ENCODE peak calls at places on chromosomes 16 and 17, in seven cellular contexts. H is HCT116, J is testis, T is neural progenitor cell, V is adrenal gland, W is heart right ventricle, Y is upper lobe of right lung. F is an unnamed sample. For H3K36me3, the result is how much of the 10 kb centered on the place peaks cover.

GRCh38 chr16:75079346-75079926 is 37.1 kb downstream of the LDHD start:
- DNase-seq in V (no peak), Y (no peak), H (no peak), J (no peak), W (no peak), T (no peak), F (no peak)

GRCh38 chr17:71793550-71793949 is 327.3 kb upstream of the SOX9 start:
- DNase-seq in V (no peak), T (no peak), W (no peak), H (no peak), J (no peak), Y (no peak), F (no peak)

GRCh38 chr16:57996406-57997175 is 3.9 kb downstream of the ZNF319 start:
- DNase-seq in V (no peak), H (no peak), W (no peak), Y (peak), T (no peak), J (no peak), F (no peak)

GRCh38 chr17:79843475-79843916 is 4.3 kb upstream of the CBX4 start:
- DNase-seq in Y (no peak), T (no peak), J (no peak), V (peak), H (no peak), W (no peak), F (no peak)

GRCh38 chr17:44362479-44362963 is 1.1 kb downstream of the FAM171A2 start:
- DNase-seq in J (no peak), Y (no peak), V (no peak), W (no peak), T (peak), H (no peak), F (no peak)

GRCh38 chr17:35841505-35841904 is 27.2 kb downstream of the HEATR9 start:
- DNase-seq in V (peak), J (no peak), T (no peak), Y (no peak), H (no peak), W (no peak), F (no peak)

GRCh38 chr16:49833055-49833454 is 22.9 kb downstream of the ZNF423 start:
- DNase-seq in W (peak), Y (no peak), T (no peak), H (no peak), J (peak), V (no peak), F (no peak)

GRCh38 chr17:47907932-47908562 is 12.0 kb downstream of the SP2 start:
- DNase-seq in H (no peak), W (no peak), Y (no peak), T (no peak), J (no peak), V (no peak), F (no peak)

GRCh38 chr17:5694507-5694906 is 110.2 kb upstream of the NLRP1 start:
- DNase-seq in T (no peak), W (no peak), J (no peak), Y (no peak), V (no peak), H (no peak), F (no peak)

GRCh38 chr17:82053556-82054263 is 2.0 kb downstream of the GPS1 start:
- DNase-seq in H (no peak), V (no peak), T (no peak), J (no peak), W (no peak), Y (no peak), F (no peak)

GRCh38 chr17:67442787-67443624 is 65.9 kb downstream of the PITPNC1 start:
- DNase-seq in W (no peak), J (no peak), Y (peak), V (no peak), H (no peak), T (peak), F (no peak)

GRCh38 chr17:13437966-13438779 is 163.6 kb downstream of the HS3ST3A1 start:
- DNase-seq in T (peak), J (no peak), Y (no peak), H (no peak), W (no peak), V (no peak), F (no peak)

GRCh38 chr17:8062807-8063483 is 24.1 kb downstream of the ALOX15B start:
- DNase-seq in H (no peak), W (no peak), J (no peak), T (no peak), Y (no peak), V (no peak), F (no peak)

GRCh38 chr16:56301391-56301850 is 110.1 kb downstream of the GNAO1 start:
- DNase-seq in Y (no peak), V (no peak), H (no peak), T (no peak), J (no peak), W (no peak), F (no peak)

GRCh38 chr16:6684076-6684673 is 648.5 kb upstream of the RBFOX1 start:
- DNase-seq in T (peak), Y (no peak), W (no peak), V (peak), H (no peak), J (peak), F (peak)

GRCh38 chr17:82592751-82593589 is 55.3 kb downstream of the WDR45B start:
- DNase-seq in H (peak), W (peak), J (peak), V (peak), Y (peak), T (peak), F (peak)

GRCh38 chr16:46822270-46822669 is 8.7 kb downstream of the C16orf87 start:
- DNase-seq in T (no peak), Y (no peak), J (no peak), H (no peak), V (no peak), W (no peak), F (no peak)

GRCh38 chr16:67146523-67147357 is 4.1 kb downstream of the B3GNT9 start:
- DNase-seq in Y (no peak), W (no peak), J (no peak), H (no peak), T (no peak), V (no peak), F (no peak)

GRCh38 chr17:62652251-62653001 is 25.0 kb downstream of the MRC2 start:
- DNase-seq in W (peak), Y (peak), V (peak), H (no peak), T (peak), J (no peak), F (no peak)

GRCh38 chr17:82134101-82134500 is 36.1 kb upstream of the FASN start:
- DNase-seq in W (no peak), V (no peak), H (no peak), Y (peak), T (no peak), J (peak), F (no peak)

GRCh38 chr17:48569676-48570324 is 8.3 kb downstream of the HOXB4 start:
- DNase-seq in V (no peak), H (no peak), Y (no peak), J (no peak), W (no peak), T (no peak), F (no peak)

GRCh38 chr17:38338053-38338452 is 5.7 kb downstream of the GPR179 start:
- DNase-seq in Y (no peak), H (no peak), J (no peak), V (no peak), T (no peak), W (no peak), F (no peak)

GRCh38 chr17:1588781-1589585 is 26.4 kb upstream of the PITPNA start:
- DNase-seq in H (no peak), J (no peak), V (no peak), Y (no peak), T (no peak), W (no peak), F (no peak)

GRCh38 chr17:78617371-78618061 is 40.3 kb upstream of the DNAH17 start:
- DNase-seq in W (no peak), J (peak), T (no peak), H (no peak), V (no peak), Y (no peak), F (no peak)

GRCh38 chr17:11980813-11981212 is 16.5 kb downstream of the ZNF18 start:
- DNase-seq in W (no peak), H (no peak), T (no peak), V (no peak), J (no peak), Y (no peak), F (no peak)

GRCh38 chr17:68576137-68576536 is 25.0 kb downstream of the FAM20A start:
- DNase-seq in V (no peak), Y (no peak), W (no peak), T (no peak), H (no peak), J (no peak), F (no peak)

GRCh38 chr17:49546546-49547535 is 28.8 kb upstream of the NXPH3 start:
- DNase-seq in H (no peak), J (no peak), W (no peak), V (no peak), T (peak), Y (no peak), F (no peak)

GRCh38 chr17:19417611-19418010 is 6.6 kb downstream of the RNF112 start:
- DNase-seq in H (no peak), J (no peak), V (no peak), T (no peak), W (no peak), Y (no peak), F (no peak)

GRCh38 chr17:11651089-11651488 is 52.8 kb downstream of the DNAH9 start:
- DNase-seq in W (no peak), T (no peak), J (no peak), V (no peak), H (no peak), Y (no peak), F (no peak)

GRCh38 chr17:63544467-63545301 is 5.6 kb upstream of the DCAF7 start:
- DNase-seq in Y (peak), T (no peak), J (no peak), H (no peak), W (no peak), V (no peak), F (no peak)

GRCh38 chr16:3850544-3850899 is 30.0 kb downstream of the CREBBP start:
- DNase-seq in J (no peak), H (no peak), V (no peak), T (no peak), W (no peak), Y (no peak), F (no peak)
- H3K36me3 ChIP-seq in J (under half), H (under half), V (under half), T (under half), W (under half), Y (under half), F (under half)

GRCh38 chr16:73872856-73873255 is 423.8 kb upstream of the PSMD7 start:
- DNase-seq in T (no peak), Y (no peak), W (no peak), V (no peak), H (no peak), J (no peak), F (no peak)

GRCh38 chr16:73878616-73879015 is 418.0 kb upstream of the PSMD7 start:
- DNase-seq in J (no peak), T (peak), W (peak), H (peak), Y (no peak), V (no peak), F (no peak)

GRCh38 chr16:73871076-73871475 is 425.5 kb upstream of the PSMD7 start:
- DNase-seq in Y (no peak), H (no peak), J (no peak), V (no peak), W (no peak), T (no peak), F (no peak)

GRCh38 chr16:73877148-73877547 is 419.5 kb upstream of the PSMD7 start:
- DNase-seq in T (no peak), W (no peak), Y (no peak), V (no peak), H (no peak), J (no peak), F (no peak)

DNA sequence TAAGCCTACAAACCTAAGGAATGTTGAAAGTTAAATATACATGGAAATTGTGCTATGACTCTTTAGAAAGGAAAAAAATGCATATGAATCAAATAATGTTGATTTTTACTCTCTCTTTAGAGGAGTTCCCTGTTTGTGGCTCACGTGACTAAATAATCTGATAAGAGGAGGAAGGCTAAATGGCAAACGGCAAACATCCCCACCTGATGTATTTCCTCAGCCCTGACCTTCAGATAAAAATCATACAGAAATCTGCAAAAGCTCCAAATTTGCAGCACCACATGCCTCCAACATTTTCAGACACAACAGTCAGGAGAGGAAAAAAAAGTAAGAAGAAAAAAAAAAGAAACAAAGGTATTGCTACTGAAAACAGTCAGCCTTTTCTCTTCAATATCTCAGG is 423.0 kb upstream of the PSMD7 start:
- DNase-seq in T (no peak), V (no peak), Y (no peak), W (no peak), J (no peak), H (no peak), F (no peak)
- H3K4me3 ChIP-seq in T (no peak), V (no peak), Y (no peak), W (no peak), J (no peak), H (no peak), F (no peak)

GRCh38 chr17:16108858-16109257 is 106.5 kb downstream of the NCOR1 start:
- DNase-seq in J (no peak), H (no peak), T (no peak), Y (no peak), W (no peak), V (no peak), F (no peak)
- H3K36me3 ChIP-seq in J (under half), H (under half), T (under half), Y (under half), W (under half), V (under half), F (under half)

GRCh38 chr16:84501077-84501735 is 3.3 kb downstream of the MEAK7 start:
- DNase-seq in J (no peak), V (no peak), H (peak), T (no peak), W (no peak), Y (peak), F (no peak)

GRCh38 chr16:84502075-84502474 is 2.4 kb downstream of the MEAK7 start:
- DNase-seq in T (no peak), Y (peak), H (no peak), V (no peak), W (no peak), J (no peak), F (no peak)

GRCh38 chr16:84498859-84499620 is 5.4 kb downstream of the MEAK7 start:
- DNase-seq in V (no peak), T (no peak), W (no peak), J (no peak), H (no peak), Y (peak), F (no peak)

GRCh38 chr16:84499638-84500037 is 4.8 kb downstream of the MEAK7 start:
- DNase-seq in H (no peak), J (no peak), Y (peak), T (no peak), V (no peak), W (no peak), F (no peak)

DNA sequence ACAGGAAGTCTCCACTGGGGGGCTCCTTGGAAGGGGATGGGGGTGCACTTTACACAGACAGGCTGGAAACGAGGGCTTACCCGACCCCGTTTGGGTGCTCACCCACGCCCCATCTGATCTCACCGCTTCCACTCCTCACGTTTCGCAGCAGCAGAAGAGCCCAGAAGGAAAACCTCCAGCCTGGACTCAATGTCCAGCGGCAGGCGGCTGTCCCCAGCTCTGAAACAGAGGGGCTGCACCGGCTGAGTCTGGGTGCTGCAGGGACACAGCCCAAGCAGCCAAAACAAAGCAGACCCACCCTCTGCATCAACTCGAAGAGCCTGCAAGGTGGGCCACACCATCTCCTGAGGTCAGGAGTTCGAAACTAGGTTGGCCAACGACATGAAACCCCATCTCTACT is 3.9 kb downstream of the MEAK7 start:
- DNase-seq in T (no peak), Y (peak), W (no peak), H (no peak), V (no peak), J (no peak), F (no peak)
- H3K4me3 ChIP-seq in T (no peak), Y (no peak), W (no peak), H (peak), V (no peak), J (no peak), F (no peak)

GRCh38 chr16:88818610-88818874 is 6.8 kb upstream of the APRT start:
- DNase-seq in V (no peak), Y (no peak), J (no peak), W (no peak), H (no peak), T (no peak), F (no peak)
- H3K36me3 ChIP-seq in V (under half), Y (under half), J (under half), W (under half), H (under half), T (under half), F (under half)

DNA sequence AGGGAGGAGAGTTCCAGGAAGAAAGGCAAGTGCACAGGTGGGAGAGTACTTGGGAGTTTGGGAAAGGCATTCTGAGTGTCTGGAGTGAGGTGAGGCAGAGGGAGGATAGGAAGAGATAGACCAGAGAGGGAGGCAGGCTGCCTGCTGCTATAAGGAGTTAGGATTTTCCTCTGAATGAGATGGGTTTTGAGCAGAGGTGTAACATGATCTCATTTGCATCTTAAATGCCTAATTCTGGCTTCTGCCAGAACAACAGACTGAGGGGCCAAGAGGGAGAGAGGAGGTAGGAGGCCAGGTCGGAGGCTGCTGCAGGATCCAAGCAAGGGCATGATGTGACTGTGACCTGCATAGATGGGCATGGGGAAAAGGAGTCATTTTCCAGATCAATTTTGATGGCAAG is 31.5 kb upstream of the IRX6 start:
- DNase-seq in J (no peak), H (no peak), Y (no peak), T (peak), V (no peak), W (no peak), F (no peak)
- H3K4me3 ChIP-seq in J (no peak), H (no peak), Y (no peak), T (no peak), V (no peak), W (no peak), F (no peak)

GRCh38 chr17:59796138-59796537 is 88.7 kb downstream of the VMP1 start:
- DNase-seq in H (no peak), Y (no peak), W (no peak), V (no peak), J (no peak), T (no peak), F (no peak)
- H3K36me3 ChIP-seq in H (under half), Y (under half), W (under half), V (under half), J (under half), T (under half), F (under half)